ENCODE peak calls at places on chromosomes 12 and 14, in eight cellular contexts. O is upper lobe of right lung; X is neural progenitor cell; W is RWPE1; B is WERI-Rb-1; T is CD4-positive, alpha-beta T cell; J is A673; S is fibroblast of lung. L is an unnamed sample.
A peak's percentile ranks its signal among the peaks of the same experiment; 100 is the strongest.

GRCh38 chr12:24719293-24719721 is 229.6 kb downstream of the BCAT1 start:
- DNase-seq in O (no peak), J (peak; percentile 35), W (peak; percentile 8), X (no peak), B (no peak), S (peak; percentile 59), T (no peak), L (no peak)

GRCh38 chr14:102998393-102998792 is 59.0 kb downstream of the CDC42BPB start:
- DNase-seq in B (no peak), W (no peak), J (no peak), O (no peak), X (no peak), T (no peak), S (peak; percentile 47), L (no peak)

GRCh38 chr12:42590324-42590934 is 883 bp upstream of the PRICKLE1 start:
- DNase-seq in W (no peak), X (peak; percentile 39), T (no peak), O (no peak), S (peak; percentile 27), B (peak; percentile 50), J (no peak), L (no peak)

GRCh38 chr14:88411039-88411438 is 25.6 kb downstream of the SPATA7 start:
- DNase-seq in S (no peak), O (no peak), W (no peak), X (no peak), T (no peak), J (no peak), B (no peak), L (no peak)

GRCh38 chr12:9103050-9103854 is 12.5 kb downstream of the A2M start:
- DNase-seq in S (no peak), J (no peak), O (no peak), X (no peak), W (no peak), T (no peak), B (no peak), L (no peak)

GRCh38 chr14:101355284-101355683 is 206.0 kb upstream of the DIO3 start:
- DNase-seq in X (no peak), T (no peak), O (no peak), W (no peak), J (no peak), S (no peak), B (no peak), L (no peak)

GRCh38 chr12:121803861-121804416 is at the start of gene SETD1B:
- DNase-seq in B (peak; percentile 47), J (peak; percentile 72), O (peak; percentile 83), W (no peak), T (peak; percentile 58), X (peak; percentile 72), S (peak; percentile 61), L (peak; percentile 44)

GRCh38 chr12:53725824-53726223 is 1.4 kb downstream of the CALCOCO1 start:
- DNase-seq in W (peak; percentile 51), X (no peak), O (peak; percentile 65), J (no peak), T (no peak), B (no peak), S (no peak), L (peak; percentile 72)

GRCh38 chr14:61488417-61488816 is 167.0 kb downstream of the PRKCH start:
- DNase-seq in S (no peak), O (no peak), X (no peak), T (no peak), W (no peak), B (no peak), J (no peak), L (no peak)

GRCh38 chr14:29089849-29090248 is 323.3 kb downstream of the FOXG1 start:
- DNase-seq in B (no peak), W (no peak), X (no peak), S (no peak), O (no peak), J (no peak), T (no peak), L (no peak)

GRCh38 chr12:4307593-4308333 is 13.2 kb upstream of the TIGAR start:
- DNase-seq in B (peak; percentile 98), T (peak; percentile 13), S (peak; percentile 82), J (peak; percentile 75), W (peak; percentile 91), O (peak; percentile 72), X (peak; percentile 90), L (peak; percentile 83)

GRCh38 chr12:101637936-101638335 is 43.2 kb downstream of the MYBPC1 start:
- DNase-seq in X (no peak), J (no peak), W (no peak), T (no peak), S (no peak), O (no peak), B (no peak), L (no peak)

GRCh38 chr12:107845980-107846659 is 71.6 kb downstream of the ASCL4 start:
- DNase-seq in S (no peak), O (no peak), T (no peak), X (no peak), B (no peak), J (no peak), W (peak; percentile 25), L (no peak)

DNA sequence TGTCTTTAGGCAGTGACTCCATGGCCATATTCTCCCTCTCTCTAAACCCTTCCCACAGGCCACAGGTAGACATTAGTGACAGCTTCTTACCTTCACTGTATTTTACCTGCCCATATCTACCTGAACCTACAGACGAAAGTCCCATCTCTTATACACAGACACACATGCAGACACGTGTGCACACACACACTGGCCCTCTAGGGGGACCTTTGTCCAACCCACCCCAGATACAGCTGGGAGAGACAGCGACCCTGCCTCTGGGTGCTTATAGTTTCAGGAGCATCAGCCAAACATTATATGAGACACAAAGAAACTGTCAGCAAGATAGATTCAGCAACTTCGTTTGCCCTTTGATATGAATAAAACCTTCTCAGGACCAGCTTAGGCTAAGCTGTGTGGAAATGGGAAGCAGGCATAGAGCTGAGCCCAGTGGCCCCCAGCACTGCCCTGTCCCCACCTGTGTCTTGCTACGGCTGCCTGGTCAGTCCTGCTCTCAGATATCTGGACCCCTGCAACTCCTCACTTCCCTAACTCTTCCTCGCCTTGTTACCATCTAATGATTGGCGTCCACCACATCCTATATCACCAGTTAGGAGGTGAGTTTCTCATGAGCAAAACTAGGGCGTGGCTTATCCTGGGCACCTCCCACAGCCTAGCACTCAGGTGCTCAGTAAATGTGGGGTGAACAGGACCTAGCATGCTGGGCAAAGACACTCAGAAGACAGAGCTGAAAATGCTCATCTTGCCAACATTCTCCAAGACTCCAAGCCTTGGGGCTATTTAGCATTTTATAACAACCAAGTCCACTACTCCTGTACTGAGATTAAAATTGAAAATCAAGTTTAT is 12.0 kb upstream of the CD9 start:
- DNase-seq in W (no peak), J (no peak), S (no peak), X (no peak), T (no peak), O (no peak), B (no peak), L (no peak)
- H3K27ac ChIP-seq in W (no peak overlapping the region), J (no peak overlapping the region), S (no peak overlapping the region), X (no peak overlapping the region), T (no peak overlapping the region), O (no peak overlapping the region), B (no peak overlapping the region), L (no peak overlapping the region)

DNA sequence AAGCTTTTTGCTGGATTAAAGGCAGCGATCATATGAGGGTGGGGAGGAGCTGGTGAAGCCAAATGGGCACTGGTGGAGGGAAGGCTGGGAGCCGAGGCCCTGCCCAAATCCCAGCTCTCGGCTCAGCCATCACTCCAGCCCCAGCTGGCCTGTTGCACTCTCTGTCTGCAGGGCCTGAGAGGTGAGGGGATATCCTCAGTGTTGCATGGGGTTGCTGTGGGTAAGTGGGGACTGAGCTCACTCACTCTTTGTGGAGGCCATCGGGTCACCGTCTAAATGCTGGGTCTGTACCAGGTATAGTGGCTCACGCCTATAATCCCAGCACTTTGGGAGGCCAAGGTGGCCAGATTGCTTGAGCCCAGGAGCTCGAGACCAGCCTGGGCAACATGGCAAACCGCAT is 28.7 kb downstream of the CALM1 start:
- DNase-seq in T (no peak), J (no peak), O (no peak), S (no peak), X (no peak), B (no peak), W (no peak), L (no peak)
- H3K27ac ChIP-seq in T (no peak overlapping the region), J (no peak overlapping the region), O (no peak overlapping the region), S (no peak overlapping the region), X (no peak overlapping the region), B (no peak overlapping the region), W (no peak overlapping the region), L (peak overlapping the region; percentile 60)

GRCh38 chr14:85577542-85578140 is 47.7 kb downstream of the FLRT2 start:
- DNase-seq in O (no peak), B (no peak), S (no peak), X (no peak), W (no peak), T (no peak), J (no peak), L (no peak)
- H3K27ac ChIP-seq in O (no peak overlapping the region), B (no peak overlapping the region), S (no peak overlapping the region), X (no peak overlapping the region), W (no peak overlapping the region), T (no peak overlapping the region), J (no peak overlapping the region), L (peak overlapping the region; percentile 79)

GRCh38 chr12:3034067-3034750 is 43.0 kb upstream of the TSPAN9 start:
- DNase-seq in B (peak; percentile 91), J (peak; percentile 72), S (peak; percentile 70), W (peak; percentile 66), O (peak; percentile 74), X (peak; percentile 83), T (no peak), L (peak; percentile 35)

GRCh38 chr12:3036901-3037600 is 40.1 kb upstream of the TSPAN9 start:
- DNase-seq in S (no peak), X (no peak), B (no peak), W (no peak), O (no peak), J (no peak), T (no peak), L (no peak)

GRCh38 chr12:3035171-3035570 is 42.0 kb upstream of the TSPAN9 start:
- DNase-seq in O (no peak), T (no peak), B (no peak), W (no peak), X (no peak), J (no peak), S (no peak), L (no peak)

GRCh38 chr12:3038166-3038565 is 39.0 kb upstream of the TSPAN9 start:
- DNase-seq in J (no peak), O (no peak), X (no peak), B (no peak), W (no peak), T (no peak), S (no peak), L (no peak)

DNA sequence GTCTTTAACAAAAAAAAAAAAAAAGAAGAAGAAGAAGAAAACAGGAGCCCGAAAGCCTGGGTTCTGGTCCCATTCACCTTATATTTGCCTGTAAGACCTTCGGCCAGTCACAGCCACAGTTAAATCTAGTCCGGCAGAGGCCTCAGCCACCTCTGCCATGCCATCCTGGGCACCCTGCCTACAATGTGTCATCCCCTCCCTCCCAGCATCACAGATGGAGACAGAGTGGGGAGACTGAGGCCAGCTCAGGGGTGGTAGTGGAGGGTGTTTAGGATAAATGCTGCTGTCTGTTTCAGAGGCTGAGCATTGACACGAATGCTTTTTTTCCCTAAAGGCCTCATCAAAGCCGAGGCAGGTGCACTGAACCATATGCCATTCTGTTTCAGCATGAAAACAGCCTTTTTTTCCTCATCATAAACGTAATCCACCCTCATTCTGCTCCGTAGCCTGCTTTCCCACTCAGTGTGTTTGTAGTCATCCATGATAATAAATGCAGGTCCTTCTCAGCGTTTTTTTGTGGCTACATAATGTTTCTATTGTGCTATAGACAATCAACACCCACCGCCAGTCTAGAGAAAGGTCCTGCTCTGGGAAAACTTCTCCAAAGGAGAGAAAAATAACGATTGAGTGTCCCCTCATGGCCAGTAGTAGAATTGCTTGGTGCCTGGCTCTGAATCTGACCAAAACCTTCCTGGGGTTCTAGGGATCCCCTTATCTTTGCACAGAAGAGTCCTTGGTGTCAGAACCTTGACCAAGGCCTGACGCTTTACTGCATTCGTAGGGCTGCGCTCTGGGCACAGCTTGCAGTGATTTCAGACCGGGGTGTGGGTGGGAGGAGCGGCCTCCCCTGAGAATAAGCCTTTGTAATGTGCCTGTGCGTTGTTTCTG is 41.1 kb upstream of the TSPAN9 start:
- DNase-seq in J (peak; percentile 15), S (peak; percentile 30), T (no peak), O (no peak), W (peak; percentile 13), B (no peak), X (peak; percentile 78), L (peak; percentile 68)
- H3K27ac ChIP-seq in J (no peak overlapping the region), S (no peak overlapping the region), T (no peak overlapping the region), O (no peak overlapping the region), W (no peak overlapping the region), B (no peak overlapping the region), X (no peak overlapping the region), L (peak overlapping the region; percentile 95)